ENCODE peak calls at places on chromosome X, in five cellular contexts. P is HepG2, G is GM12878, U is NT2/D1, J is K562. E is an unnamed sample.
A peak's percentile ranks its signal among the peaks of the same experiment; 100 is the strongest.

GRCh38 chrX:44914532-44915198 is 41.7 kb downstream of the KDM6A start:
- DNase-seq in G (no peak), P (no peak), U (no peak), J (no peak), E (no peak)

GRCh38 chrX:151680805-151681204 is 14.5 kb upstream of the PRRG3 start:
- DNase-seq in J (peak; percentile 62), P (peak; percentile 45), G (peak; percentile 12), U (peak; percentile 43), E (peak; percentile 49)

GRCh38 chrX:133838761-133839676 is 146.4 kb downstream of the GPC3 start:
- DNase-seq in P (no peak), G (no peak), U (peak; percentile 6), J (peak; percentile 27), E (peak; percentile 50)

GRCh38 chrX:140431521-140431920 is 73.3 kb downstream of the SOX3 start:
- DNase-seq in G (no peak), U (no peak), J (no peak), P (no peak), E (no peak)

GRCh38 chrX:347351-348117 is 28.9 kb upstream of the GTPBP6 start:
- DNase-seq in G (no peak), U (no peak), P (no peak), J (no peak), E (no peak)

GRCh38 chrX:14865201-14865600 is 7.7 kb downstream of the FANCB start:
- DNase-seq in P (no peak), J (no peak), U (no peak), G (no peak), E (no peak)

GRCh38 chrX:140762061-140762460 is 52.5 kb downstream of the LINC00632 start:
- DNase-seq in P (peak; percentile 5), G (no peak), U (no peak), J (peak; percentile 21), E (peak; percentile 50)

GRCh38 chrX:43962636-43963035 is 10.6 kb downstream of the NDP start:
- DNase-seq in J (no peak), G (no peak), U (no peak), P (no peak), E (no peak)

GRCh38 chrX:98067611-98068010 is 1183.9 kb downstream of the RPA4 start:
- DNase-seq in G (no peak), P (no peak), U (no peak), J (no peak), E (no peak)

GRCh38 chrX:49106296-49106695 is 17.2 kb downstream of the GPKOW start:
- DNase-seq in U (no peak), G (no peak), J (no peak), P (no peak), E (no peak)

GRCh38 chrX:74246524-74246923 is 57.5 kb upstream of the ZCCHC13 start:
- DNase-seq in P (no peak), G (no peak), J (no peak), U (no peak), E (no peak)

GRCh38 chrX:123756320-123756719 is 23.5 kb upstream of the THOC2 start:
- DNase-seq in P (no peak), U (no peak), G (no peak), J (no peak), E (no peak)

GRCh38 chrX:155216940-155217450 is 735 bp downstream of the VBP1 start:
- DNase-seq in G (peak; percentile 3), J (peak; percentile 25), U (no peak), P (no peak), E (peak; percentile 46)

GRCh38 chrX:67779099-67779498 is 235.3 kb downstream of the AR start:
- DNase-seq in G (no peak), P (no peak), J (no peak), U (no peak), E (no peak)

GRCh38 chrX:148568763-148569162 is 68.3 kb downstream of the AFF2 start:
- DNase-seq in U (no peak), G (no peak), P (no peak), J (no peak), E (no peak)

GRCh38 chrX:148567779-148568178 is 67.4 kb downstream of the AFF2 start:
- DNase-seq in J (no peak), P (no peak), U (no peak), G (no peak), E (no peak)

GRCh38 chrX:148573119-148573518 is 72.7 kb downstream of the AFF2 start:
- DNase-seq in U (no peak), G (no peak), J (no peak), P (no peak), E (no peak)

GRCh38 chrX:148574247-148574973 is 74.0 kb downstream of the AFF2 start:
- DNase-seq in P (no peak), U (no peak), G (peak; percentile 2), J (no peak), E (no peak)

DNA sequence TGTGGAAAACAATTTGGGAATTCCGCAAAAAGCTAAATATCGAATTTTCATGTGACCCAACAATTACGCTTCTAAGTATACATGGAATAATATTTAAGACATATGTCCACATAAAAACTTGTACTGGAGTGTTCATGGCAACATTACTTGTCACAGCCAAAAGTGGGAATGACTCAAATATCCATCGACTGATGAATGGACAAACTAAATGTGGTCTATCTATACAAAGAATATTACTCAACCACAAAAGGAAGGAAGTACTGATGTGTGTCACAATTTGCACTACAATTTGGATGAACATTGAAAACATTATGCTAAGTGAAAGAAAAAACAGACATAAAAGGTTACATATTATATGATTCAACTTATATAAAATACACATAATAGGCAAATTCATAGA is 71.9 kb downstream of the AFF2 start:
- DNase-seq in U (no peak), G (no peak), J (no peak), P (no peak), E (no peak)
- TF ChIP-seq YY1 in U (no peak), G (no peak), J (no peak), P (no peak), E (no peak)

GRCh38 chrX:104659037-104659744 is 93.2 kb downstream of the IL1RAPL2 start:
- DNase-seq in P (no peak), J (no peak), G (no peak), U (no peak), E (no peak)
- TF ChIP-seq YY1 in P (no peak), J (no peak), G (no peak), U (no peak), E (no peak)

GRCh38 chrX:110015027-110015426 is 12.1 kb downstream of the TMEM164 start:
- DNase-seq in J (no peak), U (no peak), G (no peak), P (no peak), E (no peak)
- TF ChIP-seq YY1 in J (no peak), U (no peak), G (no peak), P (no peak), E (no peak)

GRCh38 chrX:7146026-7146702 is 1.3 kb upstream of the STS start:
- DNase-seq in P (no peak), G (no peak), J (no peak), U (no peak), E (no peak)

GRCh38 chrX:7143076-7143475 is 4.4 kb upstream of the STS start:
- DNase-seq in J (no peak), U (no peak), G (no peak), P (no peak), E (no peak)

GRCh38 chrX:7146703-7147430 is 645 bp upstream of the STS start:
- DNase-seq in U (no peak), G (no peak), J (peak; percentile 42), P (no peak), E (no peak)

GRCh38 chrX:7145454-7145853 is 2.1 kb upstream of the STS start:
- DNase-seq in P (no peak), J (no peak), G (no peak), U (no peak), E (no peak)

DNA sequence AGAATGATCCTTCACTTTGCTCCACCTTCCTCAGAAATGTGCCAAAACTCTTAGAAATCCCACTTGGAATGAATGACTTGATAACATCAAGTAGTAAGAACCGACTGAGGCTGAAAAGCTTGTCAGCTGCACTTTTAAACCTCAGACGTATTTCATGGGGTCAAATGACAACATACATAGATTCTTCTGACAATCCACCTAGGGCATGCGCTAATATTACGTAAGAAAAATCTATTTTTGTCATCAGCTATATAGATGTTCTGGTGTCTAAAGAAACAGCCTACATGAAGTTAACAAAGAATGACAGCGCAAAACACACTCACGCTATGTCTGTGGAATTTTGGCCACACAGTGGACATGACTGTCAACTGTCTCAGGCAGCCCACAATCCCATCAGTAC is 3.4 kb upstream of the STS start:
- DNase-seq in J (no peak), P (no peak), G (no peak), U (no peak), E (no peak)
- TF ChIP-seq YY1 in J (no peak), P (no peak), G (no peak), U (no peak), E (no peak)

GRCh38 chrX:40920351-40920750 is 164.9 kb upstream of the USP9X start:
- DNase-seq in J (no peak), U (no peak), G (no peak), P (no peak), E (no peak)

GRCh38 chrX:40928076-40928475 is 157.2 kb upstream of the USP9X start:
- DNase-seq in J (no peak), P (no peak), U (no peak), G (no peak), E (no peak)

DNA sequence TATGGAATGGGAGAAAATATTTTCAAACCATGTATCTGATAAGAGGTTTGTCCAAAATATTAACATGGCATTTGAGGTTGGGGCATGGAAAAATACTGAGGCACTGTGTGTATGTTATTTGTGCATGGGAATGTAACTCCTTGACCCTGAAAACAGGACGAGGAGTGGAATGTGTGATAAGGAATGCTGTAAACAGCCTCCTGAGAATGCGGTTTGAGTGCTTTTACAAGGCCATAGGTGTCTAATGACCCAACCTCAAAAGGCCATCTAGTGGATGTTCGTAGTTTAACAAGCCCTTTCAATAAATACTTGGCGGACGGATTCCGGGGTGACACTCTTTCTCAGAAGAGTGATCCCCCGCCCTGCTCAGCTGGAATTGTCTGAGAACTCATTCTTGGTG is 162.9 kb upstream of the USP9X start:
- DNase-seq in U (peak; percentile 75), P (peak; percentile 45), J (peak; percentile 35), G (no peak), E (peak; percentile 33)
- TF ChIP-seq YY1 in U (no peak), P (no peak), J (no peak), G (no peak), E (no peak)

DNA sequence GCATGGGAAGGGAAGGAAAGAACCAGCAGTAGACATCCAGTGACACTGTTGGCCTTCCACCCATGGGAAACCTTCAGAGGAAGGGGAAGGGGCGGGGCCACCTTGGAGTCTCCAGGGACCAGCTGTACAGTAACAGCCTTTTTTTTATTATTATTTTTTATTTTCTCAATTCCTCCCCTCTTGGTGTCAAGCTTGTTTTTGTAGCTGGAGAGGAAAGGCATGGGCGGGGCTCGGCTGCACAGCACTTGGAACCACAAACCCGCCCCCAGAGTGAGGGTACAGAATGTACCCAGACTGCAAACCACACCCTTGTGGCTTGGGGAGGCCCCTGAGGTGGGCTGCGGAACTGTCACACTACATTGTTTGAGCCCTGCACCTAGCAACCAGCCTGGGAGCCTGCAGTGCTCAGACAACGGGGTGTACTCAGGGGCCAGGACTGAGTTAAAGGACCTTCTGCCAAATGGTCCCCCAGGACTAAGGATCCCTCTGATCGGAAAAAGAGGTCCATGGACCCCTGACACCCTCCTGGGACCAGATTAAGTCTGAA is 45.7 kb downstream of the PRPS1 start:
- DNase-seq in J (peak; percentile 50), U (no peak), G (peak; percentile 79), P (no peak), E (no peak)
- TF ChIP-seq YY1 in J (no peak), U (no peak), G (no peak), P (no peak), E (no peak)

GRCh38 chrX:154032653-154033052 is 13.0 kb upstream of the IRAK1 start:
- DNase-seq in P (no peak), G (no peak), J (no peak), U (no peak), E (no peak)
- TF ChIP-seq YY1 in P (no peak), G (no peak), J (no peak), U (no peak), E (no peak)

GRCh38 chrX:38036471-38036870 is 30.1 kb downstream of the SYTL5 start:
- DNase-seq in G (no peak), J (no peak), U (no peak), P (no peak), E (no peak)
- TF ChIP-seq YY1 in G (no peak), J (no peak), U (no peak), P (no peak), E (no peak)

E was measured in SK-N-SH.